ENCODE peak calls at places on chromosome 17, in four cellular contexts. P, T, N and U are unnamed samples.

GRCh38 chr17:14756469-14756868 is 455.6 kb downstream of the HS3ST3B1 start:
- DNase-seq in N (no peak), P (peak), T (no peak), U (no peak)

GRCh38 chr17:50102164-50102991 is 7.2 kb downstream of the PDK2 start:
- DNase-seq in P (peak), T (no peak), N (no peak), U (no peak)

GRCh38 chr17:9557846-9558245 is 17.8 kb downstream of the STX8 start:
- DNase-seq in P (no peak), T (no peak), N (no peak), U (no peak)

GRCh38 chr17:67274466-67274865 is 29.5 kb upstream of the HELZ start:
- DNase-seq in T (no peak), P (no peak), N (no peak), U (no peak)

GRCh38 chr17:58331815-58332719 is 3.5 kb upstream of the TSPOAP1 start:
- DNase-seq in P (no peak), N (peak), T (peak), U (no peak)

GRCh38 chr17:61196302-61196704 is 203.3 kb upstream of the TBX2 start:
- DNase-seq in T (no peak), P (peak), N (no peak), U (no peak)

GRCh38 chr17:67049025-67049739 is 4.8 kb downstream of the CACNG1 start:
- DNase-seq in N (no peak), T (no peak), P (no peak), U (no peak)

GRCh38 chr17:64941045-64941444 is 21.8 kb upstream of the LRRC37A3 start:
- DNase-seq in P (no peak), N (no peak), T (no peak), U (no peak)

GRCh38 chr17:79859676-79860615 is 20.7 kb upstream of the CBX4 start:
- DNase-seq in N (no peak), T (no peak), P (no peak), U (no peak)

GRCh38 chr17:14741516-14741915 is 440.6 kb downstream of the HS3ST3B1 start:
- DNase-seq in T (no peak), P (no peak), N (no peak), U (no peak)

GRCh38 chr17:72301887-72302286 is 181.1 kb downstream of the SOX9 start:
- DNase-seq in N (no peak), T (no peak), P (no peak), U (no peak)

GRCh38 chr17:12627177-12627629 is 38.5 kb upstream of the MYOCD start:
- DNase-seq in N (peak), T (no peak), P (peak), U (no peak)

GRCh38 chr17:75478508-75478907 is 22.1 kb downstream of the TMEM94 start:
- DNase-seq in P (no peak), N (no peak), T (no peak), U (no peak)

GRCh38 chr17:31527606-31528005 is 136.1 kb downstream of the RAB11FIP4 start:
- DNase-seq in P (no peak), T (no peak), N (no peak), U (no peak)

GRCh38 chr17:2898255-2898926 is 102.2 kb downstream of the RAP1GAP2 start:
- DNase-seq in N (no peak), T (no peak), P (no peak), U (no peak)

GRCh38 chr17:38750044-38750311 is 1.8 kb upstream of the PCGF2 start:
- DNase-seq in T (no peak), P (no peak), N (no peak), U (no peak)

GRCh38 chr17:31903401-31903800 is 1.9 kb upstream of the UTP6 start:
- DNase-seq in P (no peak), T (no peak), N (no peak), U (no peak)

GRCh38 chr17:978110-979093 is 1.2 kb downstream of the NXN start:
- DNase-seq in T (peak), P (no peak), N (no peak), U (peak)

GRCh38 chr17:31724026-31724425 is 135.0 kb downstream of the COPRS start:
- DNase-seq in N (no peak), P (no peak), T (no peak), U (no peak)

GRCh38 chr17:4499431-4500187 is 928 bp downstream of the SPNS2 start:
- DNase-seq in N (no peak), P (no peak), T (peak), U (peak)

GRCh38 chr17:49836111-49837030 is 11.5 kb downstream of the TAC4 start:
- DNase-seq in P (peak), N (no peak), T (no peak), U (no peak)

GRCh38 chr17:65027305-65027704 is 29.2 kb downstream of the GNA13 start:
- DNase-seq in T (peak), P (peak), N (peak), U (peak)

GRCh38 chr17:67528751-67529436 is 151.8 kb downstream of the PITPNC1 start:
- DNase-seq in N (no peak), P (peak), T (peak), U (peak)

GRCh38 chr17:57924677-57925076 is 30.5 kb downstream of the CUEDC1 start:
- DNase-seq in P (no peak), T (no peak), N (no peak), U (no peak)

GRCh38 chr17:42460371-42460770 is 1.7 kb downstream of the ATP6V0A1 start:
- DNase-seq in N (no peak), T (no peak), P (no peak), U (no peak)

GRCh38 chr17:78779848-78780247 is 2.2 kb downstream of the CYTH1 start:
- DNase-seq in P (no peak), T (no peak), N (no peak), U (no peak)

GRCh38 chr17:57377094-57377493 is 120.8 kb downstream of the MSI2 start:
- DNase-seq in N (no peak), P (peak), T (no peak), U (no peak)

GRCh38 chr17:14428640-14429029 is 127.8 kb downstream of the HS3ST3B1 start:
- DNase-seq in T (no peak), P (no peak), N (no peak), U (no peak)

GRCh38 chr17:2830678-2831077 is 34.4 kb downstream of the RAP1GAP2 start:
- DNase-seq in N (no peak), T (no peak), P (no peak), U (no peak)

GRCh38 chr17:6654816-6655731 is 3.5 kb downstream of the C17orf100 start:
- DNase-seq in P (no peak), N (no peak), T (peak), U (no peak)
- TF ChIP-seq SP1 in P (no peak), N (no peak), T (no peak), U (no peak)

GRCh38 chr17:30235386-30236296 is at the start of gene SLC6A4:
- DNase-seq in P (no peak), N (no peak), T (peak), U (no peak)
- TF ChIP-seq ELF4 in P (no peak), N (no peak), T (peak), U (no peak)

GRCh38 chr17:82536220-82537201 is 17.0 kb downstream of the FOXK2 start:
- DNase-seq in T (no peak), P (no peak), N (no peak), U (no peak)
- TF ChIP-seq SP1 in T (no peak), P (no peak), N (no peak), U (no peak)

DNA sequence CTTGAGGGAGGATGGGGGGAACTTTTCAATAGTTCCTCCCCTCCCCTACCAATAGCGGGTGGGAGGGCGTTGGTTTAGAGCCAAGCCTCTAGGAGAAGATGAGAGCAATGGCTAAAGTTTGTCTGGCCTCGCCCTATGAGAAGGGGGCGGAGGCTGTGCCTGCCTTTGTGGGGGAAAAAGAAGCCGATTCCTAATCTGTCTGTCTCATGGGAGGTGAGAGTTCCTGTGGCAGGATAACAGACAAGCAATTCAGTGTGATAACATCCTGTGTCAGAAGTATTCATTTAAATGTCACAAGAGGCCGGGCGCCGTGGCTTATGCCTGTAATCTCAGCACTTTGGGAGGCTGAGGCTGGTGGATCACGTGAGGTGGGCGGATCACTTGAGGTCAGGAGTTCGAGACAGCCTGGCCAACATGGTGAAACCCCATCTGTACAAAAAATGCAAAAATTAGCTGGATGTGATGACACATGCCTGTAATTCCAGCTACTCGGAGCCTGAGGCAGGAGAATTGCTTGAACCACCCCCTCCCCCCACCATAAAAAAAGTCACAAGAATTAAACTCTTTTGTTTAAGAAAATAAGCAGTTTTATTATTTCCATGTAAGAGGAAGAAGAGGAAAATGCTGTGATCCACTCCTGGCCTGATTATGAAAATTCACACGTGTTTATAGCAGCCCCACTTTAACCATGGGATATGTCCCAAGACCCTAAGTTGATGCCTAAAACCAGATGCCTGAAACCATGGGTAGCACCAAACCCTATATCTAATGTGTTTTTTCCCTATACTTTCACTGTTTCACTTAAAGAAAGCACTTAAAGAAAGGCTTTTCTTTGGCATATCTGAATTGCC is 1.7 kb downstream of the SLFN5 start:
- DNase-seq in T (peak), N (peak), P (peak), U (peak)
- TF ChIP-seq ELF4 in T (no peak), N (no peak), P (no peak), U (no peak)

GRCh38 chr17:27339836-27340550 is 46.1 kb downstream of the WSB1 start:
- DNase-seq in P (peak), T (no peak), N (peak), U (no peak)
- TF ChIP-seq SP1 in P (no peak), T (no peak), N (no peak), U (no peak)

GRCh38 chr17:27322026-27322425 is 28.1 kb downstream of the WSB1 start:
- DNase-seq in T (no peak), P (no peak), N (no peak), U (no peak)

GRCh38 chr17:27321372-27321771 is 27.5 kb downstream of the WSB1 start:
- DNase-seq in P (no peak), T (no peak), N (no peak), U (no peak)

GRCh38 chr17:27324940-27325339 is 31.0 kb downstream of the WSB1 start:
- DNase-seq in N (no peak), T (no peak), P (no peak), U (no peak)

GRCh38 chr17:27322690-27323508 is 29.0 kb downstream of the WSB1 start:
- DNase-seq in N (no peak), T (no peak), P (no peak), U (no peak)

GRCh38 chr17:27323538-27324212 is 29.8 kb downstream of the WSB1 start:
- DNase-seq in N (peak), P (peak), T (no peak), U (no peak)
- TF ChIP-seq ELF4 in N (no peak), P (no peak), T (no peak), U (no peak)

GRCh38 chr17:10622610-10623485 is 34.3 kb downstream of the MYH3 start:
- DNase-seq in T (no peak), P (no peak), N (no peak), U (no peak)

GRCh38 chr17:10623786-10624338 is 33.2 kb downstream of the MYH3 start:
- DNase-seq in T (no peak), P (no peak), N (no peak), U (no peak)

GRCh38 chr17:10618202-10618635 is 38.9 kb downstream of the MYH3 start:
- DNase-seq in P (peak), T (peak), N (peak), U (peak)

GRCh38 chr17:10621397-10621796 is 35.7 kb downstream of the MYH3 start:
- DNase-seq in P (no peak), T (no peak), N (no peak), U (no peak)

DNA sequence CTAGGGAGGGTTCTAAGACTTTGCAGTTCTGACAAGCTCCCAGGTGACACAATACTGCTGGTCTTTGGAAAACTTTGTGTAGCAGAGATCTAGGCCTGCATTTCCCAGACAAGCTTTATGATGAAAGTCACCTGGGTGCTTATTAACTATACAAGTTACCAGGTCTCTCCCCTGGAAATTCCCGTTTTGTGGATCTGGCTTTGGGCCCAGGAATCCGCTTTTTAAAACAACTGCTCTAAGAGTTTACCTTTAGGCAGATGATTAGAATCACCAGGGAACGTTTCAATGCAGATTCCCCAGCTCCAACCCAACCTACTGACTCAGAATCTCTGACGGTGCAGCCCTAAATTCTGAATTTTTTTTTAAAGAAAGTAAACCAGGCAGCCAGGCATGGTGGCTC is 36.3 kb downstream of the MYH3 start:
- DNase-seq in P (no peak), N (no peak), T (no peak), U (no peak)
- TF ChIP-seq SP1 in P (no peak), N (no peak), T (no peak), U (no peak)

GRCh38 chr17:77373298-77374169 is 232.8 kb downstream of the SEC14L1 start:
- DNase-seq in P (no peak), T (peak), N (peak), U (peak)

GRCh38 chr17:77372444-77373297 is 231.9 kb downstream of the SEC14L1 start:
- DNase-seq in T (peak), N (peak), P (peak), U (peak)

GRCh38 chr17:77375526-77375916 is 234.8 kb downstream of the SEC14L1 start:
- DNase-seq in T (no peak), N (peak), P (no peak), U (no peak)

GRCh38 chr17:77375108-77375507 is 234.3 kb downstream of the SEC14L1 start:
- DNase-seq in P (no peak), T (no peak), N (no peak), U (no peak)

GRCh38 chr17:77374170-77374936 is 233.6 kb downstream of the SEC14L1 start:
- DNase-seq in P (peak), T (peak), N (peak), U (peak)
- TF ChIP-seq ELF4 in P (no peak), T (peak), N (no peak), U (no peak)

GRCh38 chr17:19812407-19812806 is 55.3 kb downstream of the ULK2 start:
- DNase-seq in N (peak), T (no peak), P (no peak), U (peak)
- TF ChIP-seq SP1 in N (no peak), T (no peak), P (no peak), U (no peak)

DNA sequence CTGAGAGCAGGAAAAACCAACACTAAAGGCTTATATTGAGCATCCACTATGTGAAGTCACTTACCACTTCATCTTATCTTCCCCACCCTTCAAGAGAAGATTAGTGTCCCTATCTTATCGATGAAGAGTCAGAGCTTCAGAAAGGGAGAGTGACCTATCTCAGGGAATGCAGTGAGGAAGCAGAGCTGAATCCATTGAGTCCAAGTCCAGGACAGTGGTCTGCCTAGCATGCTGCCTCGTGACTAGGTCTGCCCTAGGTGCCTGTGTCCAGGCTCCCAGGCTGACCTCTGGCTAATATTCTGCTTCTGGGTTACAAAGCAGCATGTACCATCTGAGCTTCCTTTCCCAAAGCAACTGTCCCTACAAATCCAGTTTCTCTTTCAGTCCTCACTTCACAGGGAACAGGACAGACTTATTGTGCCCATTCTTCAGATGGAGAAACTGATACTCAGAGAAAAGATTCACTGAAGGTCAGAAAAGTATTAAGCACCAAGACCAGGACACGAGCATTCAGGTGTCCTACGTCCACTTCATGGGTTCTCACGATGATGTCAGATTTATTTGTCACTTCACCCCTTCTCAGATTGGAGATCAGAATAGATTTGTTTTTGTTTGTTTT is 13.3 kb upstream of the FZD2 start:
- DNase-seq in T (no peak), P (no peak), N (peak), U (no peak)
- TF ChIP-seq ELF4 in T (no peak), P (no peak), N (peak), U (no peak)